ENCODE peak calls at places on chromosome 4, in seven cellular contexts. W, C, V, Y, O, T and N are unnamed samples.

GRCh38 chr4:97770222-97770621 is 373.1 kb downstream of the STPG2 start:
- DNase-seq in W (no peak), C (no peak), V (no peak), Y (no peak), O (no peak), T (no peak), N (no peak)

GRCh38 chr4:41963105-41963504 is 18.5 kb upstream of the DCAF4L1 start:
- DNase-seq in W (no peak), C (no peak), V (peak), Y (peak), O (no peak), T (peak), N (no peak)

GRCh38 chr4:138164218-138164617 is 77.9 kb downstream of the SLC7A11 start:
- DNase-seq in W (no peak), C (no peak), V (no peak), Y (no peak), O (no peak), T (no peak), N (no peak)

GRCh38 chr4:121764702-121765367 is at the start of gene SMIM43:
- DNase-seq in W (no peak), C (no peak), V (no peak), Y (peak), O (no peak), T (no peak), N (no peak)

GRCh38 chr4:144748814-144749555 is 103.0 kb downstream of the HHIP start:
- DNase-seq in W (no peak), C (no peak), V (no peak), Y (no peak), O (no peak), T (no peak), N (no peak)

GRCh38 chr4:83644677-83645639 is 109.0 kb downstream of the GPAT3 start:
- DNase-seq in W (no peak), C (peak), V (peak), Y (peak), O (peak), T (peak), N (peak)

GRCh38 chr4:183721207-183722081 is 62.4 kb downstream of the TRAPPC11 start:
- DNase-seq in W (peak), C (no peak), V (peak), Y (peak), O (no peak), T (peak), N (no peak)

GRCh38 chr4:184385705-184386141 is 88.6 kb downstream of the IRF2 start:
- DNase-seq in W (no peak), C (no peak), V (peak), Y (no peak), O (no peak), T (peak), N (no peak)

GRCh38 chr4:74473155-74473811 is 28.3 kb downstream of the AREG start:
- DNase-seq in W (no peak), C (no peak), V (no peak), Y (no peak), O (no peak), T (no peak), N (no peak)

GRCh38 chr4:158186815-158187214 is 14.0 kb upstream of the GASK1B start:
- DNase-seq in W (no peak), C (no peak), V (no peak), Y (no peak), O (no peak), T (no peak), N (no peak)

GRCh38 chr4:102345795-102346100 is 466 bp upstream of the SLC39A8 start:
- DNase-seq in W (no peak), C (no peak), V (no peak), Y (peak), O (no peak), T (peak), N (no peak)

GRCh38 chr4:178240891-178241290 is 798.7 kb upstream of the AGA start:
- DNase-seq in W (no peak), C (no peak), V (no peak), Y (no peak), O (no peak), T (no peak), N (no peak)

GRCh38 chr4:60500860-60501259 is 699.3 kb upstream of the ADGRL3 start:
- DNase-seq in W (no peak), C (no peak), V (no peak), Y (no peak), O (no peak), T (no peak), N (no peak)

GRCh38 chr4:139267301-139267700 is 12.7 kb downstream of the MGARP start:
- DNase-seq in W (no peak), C (no peak), V (no peak), Y (no peak), O (no peak), T (no peak), N (no peak)

GRCh38 chr4:176236909-176237308 is 32.1 kb downstream of the ASB5 start:
- DNase-seq in W (no peak), C (no peak), V (no peak), Y (no peak), O (no peak), T (no peak), N (no peak)

GRCh38 chr4:169293343-169294176 is 22.8 kb upstream of the SH3RF1 start:
- DNase-seq in W (no peak), C (no peak), V (peak), Y (no peak), O (no peak), T (peak), N (no peak)

GRCh38 chr4:156970501-156971167 is 965 bp downstream of the PDGFC start:
- DNase-seq in W (no peak), C (no peak), V (no peak), Y (peak), O (peak), T (no peak), N (no peak)

GRCh38 chr4:97720869-97721432 is 422.3 kb downstream of the STPG2 start:
- DNase-seq in W (no peak), C (no peak), V (no peak), Y (peak), O (no peak), T (no peak), N (no peak)

GRCh38 chr4:150348079-150348478 is 233.9 kb upstream of the MAB21L2 start:
- DNase-seq in W (no peak), C (peak), V (no peak), Y (no peak), O (no peak), T (no peak), N (no peak)

GRCh38 chr4:126264839-126265238 is 950.1 kb downstream of the FAT4 start:
- DNase-seq in W (no peak), C (no peak), V (no peak), Y (no peak), O (no peak), T (no peak), N (no peak)

GRCh38 chr4:173490817-173491518 is 39.1 kb downstream of the HAND2 start:
- DNase-seq in W (no peak), C (no peak), V (no peak), Y (no peak), O (no peak), T (no peak), N (no peak)